ENCODE peak calls at places on chromosome 11, in nine cellular contexts. D is progenitor cell of endocrine pancreas; Q is activated naive CD8-positive, alpha-beta T cell treated with anti-CD3 and anti-CD28 coated beads for 36 hours; Y is activated CD4-positive, alpha-beta T cell treated with anti-CD3 and anti-CD28 coated beads for 4 hours; I is dorsolateral prefrontal cortex; J is CD8-positive, alpha-beta memory T cell; F is stimulated activated CD8-positive, alpha-beta memory T cell treated with anti-CD3 and anti-CD28 coated beads, Interleukin-15, amount 100 ng/mL, for 4 hours; K is neuronal stem cell; H is GM12878. P is an unnamed sample.

GRCh38 chr11:69911310-69912160 is 92.3 kb upstream of the FGF3 start:
- DNase-seq in K (no peak), Q (no peak), I (no peak), D (no peak), H (no peak), Y (no peak), J (no peak), F (no peak), P (no peak)

GRCh38 chr11:114265084-114265878 is 30.9 kb upstream of the NNMT start:
- DNase-seq in K (no peak), Y (no peak), F (no peak), H (no peak), Q (no peak), I (no peak), D (no peak), J (no peak), P (no peak)

GRCh38 chr11:92861641-92862040 is 107.8 kb upstream of the MTNR1B start:
- DNase-seq in K (no peak), F (no peak), Q (no peak), H (no peak), Y (no peak), J (no peak), D (no peak), I (no peak), P (peak)

GRCh38 chr11:18492888-18493287 is 33.9 kb downstream of the TSG101 start:
- DNase-seq in J (no peak), H (no peak), D (no peak), F (no peak), Y (no peak), Q (no peak), I (no peak), K (no peak), P (no peak)

GRCh38 chr11:127862406-127862805 is 725.0 kb downstream of the ETS1 start:
- DNase-seq in H (no peak), I (no peak), D (no peak), K (no peak), Y (no peak), J (no peak), F (no peak), Q (no peak), P (no peak)

GRCh38 chr11:22405377-22405776 is 67.2 kb downstream of the SLC17A6 start:
- DNase-seq in K (no peak), H (no peak), Y (no peak), F (no peak), I (no peak), Q (no peak), D (no peak), J (no peak), P (no peak)

GRCh38 chr11:62664405-62665074 is 470 bp downstream of the C11orf98 start:
- DNase-seq in I (peak), F (peak), H (no peak), K (no peak), J (no peak), D (no peak), Q (peak), Y (peak), P (no peak)

GRCh38 chr11:125154380-125155099 is 10.0 kb upstream of the PKNOX2 start:
- DNase-seq in D (no peak), J (no peak), H (no peak), K (no peak), F (no peak), I (no peak), Q (no peak), Y (no peak), P (no peak)

GRCh38 chr11:29279716-29280115 is 737.1 kb downstream of the KCNA4 start:
- DNase-seq in I (no peak), F (no peak), K (no peak), Y (no peak), J (no peak), D (no peak), Q (no peak), H (no peak), P (no peak)

GRCh38 chr11:58924230-58924629 is 15.1 kb upstream of the GLYATL1 start:
- DNase-seq in H (no peak), D (no peak), F (no peak), Q (no peak), J (no peak), I (no peak), K (no peak), Y (no peak), P (no peak)

GRCh38 chr11:126547691-126548090 is 192.2 kb downstream of the ST3GAL4 start:
- DNase-seq in Y (no peak), K (no peak), D (no peak), F (no peak), J (no peak), I (no peak), H (no peak), Q (no peak), P (no peak)

P was measured in NT2/D1.